ENCODE peak calls at places on chromosomes 13 and 19, in seven cellular contexts. F is PC-9, N is tibial nerve, H is WTC11, P is NB4, S is uterus, X is AG10803. O is an unnamed sample.

GRCh38 chr13:96490590-96490989 is 400.7 kb downstream of the HS6ST3 start:
- DNase-seq in X (no peak), F (no peak), P (no peak), N (no peak), H (no peak), S (no peak), O (no peak)

GRCh38 chr19:54482889-54483288 is 9.8 kb upstream of the CDC42EP5 start:
- DNase-seq in P (peak; percentile 45), S (no peak), N (no peak), F (no peak), H (no peak), X (no peak), O (no peak)

GRCh38 chr19:3481241-3482090 is 1.1 kb upstream of the SMIM24 start:
- DNase-seq in S (no peak), H (no peak), N (no peak), P (no peak), F (peak; percentile 46), X (no peak), O (no peak)

GRCh38 chr13:71758823-71759222 is 108.2 kb downstream of the DACH1 start:
- DNase-seq in F (no peak), X (no peak), N (no peak), S (no peak), P (no peak), H (no peak), O (no peak)

GRCh38 chr13:31361673-31362072 is 161.9 kb downstream of the B3GLCT start:
- DNase-seq in H (no peak), P (no peak), N (no peak), F (no peak), X (no peak), S (no peak), O (no peak)

GRCh38 chr19:39083983-39084731 is at the start of gene ACP7:
- DNase-seq in H (peak; percentile 40), S (no peak), N (no peak), F (peak; percentile 72), X (no peak), P (no peak), O (peak; percentile 27)

GRCh38 chr13:49441846-49442245 is 2.0 kb downstream of the CAB39L start:
- DNase-seq in N (no peak), S (no peak), P (no peak), F (no peak), H (no peak), X (no peak), O (no peak)

GRCh38 chr13:96397807-96398206 is 307.9 kb downstream of the HS6ST3 start:
- DNase-seq in N (no peak), X (no peak), S (no peak), P (peak; percentile 44), F (no peak), H (no peak), O (no peak)

GRCh38 chr13:92967923-92968322 is 258.7 kb upstream of the GPC6 start:
- DNase-seq in F (no peak), P (no peak), H (no peak), N (no peak), X (peak; percentile 13), S (no peak), O (no peak)

GRCh38 chr13:33633701-33634525 is 184.0 kb upstream of the RFC3 start:
- DNase-seq in N (no peak), H (no peak), S (no peak), F (no peak), X (peak; percentile 44), P (no peak), O (no peak)

GRCh38 chr19:44587863-44588752 is 25.3 kb upstream of the IGSF23 start:
- DNase-seq in X (peak; percentile 94), F (peak; percentile 64), N (no peak), P (peak; percentile 82), S (no peak), H (no peak), O (no peak)

GRCh38 chr13:99322297-99323103 is 15.3 kb upstream of the GPR183 start:
- DNase-seq in X (peak; percentile 83), H (no peak), N (no peak), F (no peak), P (peak; percentile 76), S (no peak), O (no peak)

GRCh38 chr13:93060144-93060543 is 166.5 kb upstream of the GPC6 start:
- DNase-seq in H (no peak), N (no peak), F (no peak), S (no peak), X (no peak), P (no peak), O (no peak)

GRCh38 chr13:30119476-30119875 is 187.9 kb downstream of the KATNAL1 start:
- DNase-seq in F (no peak), H (no peak), X (peak; percentile 94), P (peak; percentile 77), S (peak; percentile 62), N (no peak), O (no peak)

GRCh38 chr13:56393549-56393948 is 747.2 kb upstream of the PRR20A start:
- DNase-seq in P (no peak), F (no peak), H (no peak), N (no peak), S (no peak), X (no peak), O (no peak)

GRCh38 chr19:2711175-2711936 is 8.9 kb upstream of the GNG7 start:
- DNase-seq in X (peak; percentile 13), S (no peak), F (no peak), P (peak; percentile 75), H (no peak), N (no peak), O (no peak)

GRCh38 chr13:27450921-27451461 is 627 bp upstream of the MTIF3 start:
- DNase-seq in X (peak; percentile 52), F (no peak), H (peak; percentile 58), S (peak; percentile 28), P (peak; percentile 45), N (no peak), O (peak; percentile 42)

DNA sequence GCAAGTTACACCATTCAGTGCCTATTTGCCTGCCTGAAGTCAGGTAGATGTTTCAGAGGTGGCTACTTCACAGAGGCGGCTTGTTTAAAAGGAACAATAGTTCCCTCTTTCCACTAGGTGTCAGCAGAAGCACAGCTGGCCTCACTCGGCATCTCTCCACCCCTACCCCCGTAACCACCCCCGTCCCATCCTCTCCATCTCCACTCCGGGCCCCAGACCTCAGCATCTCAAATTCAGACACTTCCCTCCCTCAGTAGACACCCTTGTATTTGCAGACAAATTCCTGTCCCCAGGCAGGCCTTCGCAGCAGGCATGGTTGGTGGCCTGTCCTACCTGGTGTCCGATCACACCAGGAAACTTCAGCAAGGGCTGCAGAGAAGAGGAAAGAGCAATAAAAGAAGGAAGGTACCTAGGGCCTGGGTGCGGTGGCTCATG is 9.1 kb upstream of the DPP9 start:
- DNase-seq in P (peak; percentile 69), S (peak; percentile 59), F (no peak), X (peak; percentile 49), H (peak; percentile 74), N (no peak), O (no peak)
- TF ChIP-seq CTCF in P (peak; percentile 38), S (peak; percentile 77), F (peak; percentile 65), X (peak; percentile 76), H (peak; percentile 55), N (peak; percentile 74), O (peak; percentile 66)

GRCh38 chr19:51926784-51927741 is at the start of gene ZNF613:
- DNase-seq in X (peak; percentile 90), F (peak; percentile 89), N (peak; percentile 83), H (peak; percentile 87), S (peak; percentile 88), P (peak; percentile 94), O (peak; percentile 76)
- TF ChIP-seq CTCF in X (peak; percentile 30), F (peak; percentile 55), N (no peak), H (no peak), S (peak; percentile 11), P (no peak), O (peak; percentile 24)

GRCh38 chr13:67235265-67235664 is 5.1 kb upstream of the PCDH9 start:
- DNase-seq in F (no peak), N (no peak), X (no peak), S (no peak), P (no peak), H (no peak), O (no peak)

GRCh38 chr13:67232384-67232783 is 2.2 kb upstream of the PCDH9 start:
- DNase-seq in H (no peak), P (no peak), N (no peak), X (no peak), S (no peak), F (no peak), O (no peak)

GRCh38 chr13:67238861-67239260 is 8.7 kb upstream of the PCDH9 start:
- DNase-seq in P (no peak), F (no peak), S (no peak), H (no peak), X (no peak), N (no peak), O (no peak)

GRCh38 chr13:67238277-67238859 is 8.2 kb upstream of the PCDH9 start:
- DNase-seq in S (no peak), P (peak; percentile 37), N (no peak), X (peak; percentile 32), F (no peak), H (no peak), O (no peak)
- TF ChIP-seq CTCF in S (peak; percentile 57), P (peak; percentile 13), N (peak; percentile 66), X (peak; percentile 67), F (peak; percentile 80), H (peak; percentile 54), O (peak; percentile 91)

GRCh38 chr13:21061077-21061945 is at the start of gene LATS2:
- DNase-seq in H (peak; percentile 98), P (peak; percentile 93), N (peak; percentile 97), F (peak; percentile 90), X (peak; percentile 96), S (peak; percentile 95), O (peak; percentile 89)
- TF ChIP-seq CTCF in H (no peak), P (no peak), N (peak; percentile 68), F (no peak), X (no peak), S (peak; percentile 39), O (no peak)